ENCODE peak calls at places on chromosomes 12 and 14, in five cellular contexts. P is GM06990; W is stimulated activated naive CD8-positive, alpha-beta T cell treated with anti-CD3 and anti-CD28 coated beads, Interleukin-15, amount 100 ng/mL, for 72 hours; S is T-helper 2 cell; I is RPMI7951. U is an unnamed sample.

GRCh38 chr14:45426685-45427282 is 173.8 kb upstream of the MIS18BP1 start:
- DNase-seq in P (no peak), W (no peak), S (no peak), I (peak; percentile 34), U (no peak)

GRCh38 chr12:100845095-100845494 is 50.5 kb downstream of the ANO4 start:
- DNase-seq in P (no peak), W (no peak), S (no peak), I (no peak), U (no peak)

GRCh38 chr14:91693342-91693741 is 38.5 kb downstream of the CATSPERB start:
- DNase-seq in P (no peak), W (no peak), S (no peak), I (no peak), U (no peak)

GRCh38 chr12:2092890-2093289 is 40.1 kb downstream of the CACNA1C start:
- DNase-seq in P (no peak), W (no peak), S (no peak), I (peak; percentile 89), U (peak; percentile 53)

GRCh38 chr12:104413330-104413729 is 43.4 kb upstream of the CHST11 start:
- DNase-seq in P (no peak), W (no peak), S (no peak), I (no peak), U (no peak)

GRCh38 chr14:94372021-94372605 is 16.3 kb downstream of the SERPINA1 start:
- DNase-seq in P (no peak), W (no peak), S (no peak), I (no peak), U (no peak)

GRCh38 chr14:70808402-70809237 is 693 bp downstream of the MAP3K9 start:
- DNase-seq in P (peak; percentile 48), W (peak; percentile 40), S (peak; percentile 14), I (no peak), U (no peak)

GRCh38 chr12:7439579-7440505 is 4.1 kb downstream of the CD163L1 start:
- DNase-seq in P (no peak), W (peak; percentile 59), S (no peak), I (peak; percentile 88), U (no peak)

GRCh38 chr14:29802211-29802610 is 125.4 kb downstream of the PRKD1 start:
- DNase-seq in P (no peak), W (no peak), S (no peak), I (no peak), U (no peak)

GRCh38 chr14:93733646-93734045 is 54.6 kb downstream of the PRIMA1 start:
- DNase-seq in P (no peak), W (no peak), S (no peak), I (no peak), U (no peak)

GRCh38 chr14:61177279-61178225 is 103.6 kb downstream of the TMEM30B start:
- DNase-seq in P (no peak), W (no peak), S (no peak), I (peak; percentile 61), U (no peak)

GRCh38 chr14:98077176-98077575 is 1194.8 kb downstream of the BCL11B start:
- DNase-seq in P (no peak), W (no peak), S (no peak), I (no peak), U (no peak)

GRCh38 chr14:68916358-68916757 is 62.7 kb downstream of the ACTN1 start:
- DNase-seq in P (no peak), W (no peak), S (no peak), I (no peak), U (no peak)

GRCh38 chr12:81084848-81085350 is 7.0 kb downstream of the ACSS3 start:
- DNase-seq in P (no peak), W (no peak), S (no peak), I (no peak), U (no peak)

GRCh38 chr14:54597795-54598443 is 31.0 kb downstream of the SAMD4A start:
- DNase-seq in P (no peak), W (no peak), S (no peak), I (peak; percentile 66), U (no peak)

GRCh38 chr12:38350342-38351181 is 34.0 kb downstream of the ALG10B start:
- DNase-seq in P (peak; percentile 80), W (no peak), S (no peak), I (no peak), U (no peak)

GRCh38 chr14:100067971-100068959 is 3.0 kb downstream of the EVL start:
- DNase-seq in P (peak; percentile 77), W (peak; percentile 91), S (peak; percentile 81), I (peak; percentile 24), U (no peak)

GRCh38 chr12:40226652-40227051 is 1.9 kb downstream of the LRRK2 start:
- DNase-seq in P (no peak), W (no peak), S (no peak), I (peak; percentile 84), U (peak; percentile 36)

GRCh38 chr12:124004233-124004875 is 31.3 kb downstream of the ZNF664 start:
- DNase-seq in P (no peak), W (no peak), S (no peak), I (no peak), U (no peak)

GRCh38 chr12:2318286-2318685 is 265.5 kb downstream of the CACNA1C start:
- DNase-seq in P (no peak), W (no peak), S (no peak), I (no peak), U (no peak)

U was measured in thoracic aorta.